ENCODE peak calls at places on chromosome 1, in seven cellular contexts. Z is IMR-90, P is mesendoderm, U is neuronal stem cell, K is H9, X is H1, H is mesenchymal stem cell. S is an unnamed sample.

GRCh38 chr1:36703526-36704208 is 221.0 kb upstream of the CSF3R start:
- DNase-seq in Z (peak), P (peak), U (peak), K (peak), X (peak), H (peak), S (peak)

GRCh38 chr1:183029591-183030000 is 6.4 kb downstream of the LAMC1 start:
- DNase-seq in Z (peak), P (peak), U (no peak), K (no peak), X (no peak), H (peak), S (peak)

GRCh38 chr1:234589854-234590620 is 19.9 kb downstream of the IRF2BP2 start:
- DNase-seq in Z (no peak), P (no peak), U (no peak), K (no peak), X (no peak), H (peak), S (no peak)

GRCh38 chr1:40802078-40803075 is 18.8 kb downstream of the KCNQ4 start:
- DNase-seq in Z (peak), P (peak), U (peak), K (peak), X (peak), H (peak), S (peak)

GRCh38 chr1:203555484-203556046 is 61.6 kb downstream of the OPTC start:
- DNase-seq in Z (no peak), P (no peak), U (no peak), K (no peak), X (no peak), H (no peak), S (no peak)

GRCh38 chr1:201443747-201444146 is 22.2 kb upstream of the TNNI1 start:
- DNase-seq in Z (no peak), P (no peak), U (no peak), K (peak), X (no peak), H (no peak), S (no peak)

GRCh38 chr1:221829327-221830011 is 87.6 kb upstream of the DUSP10 start:
- DNase-seq in Z (peak), P (no peak), U (no peak), K (no peak), X (no peak), H (peak), S (peak)

GRCh38 chr1:168085401-168085872 is 51.3 kb downstream of the GPR161 start:
- DNase-seq in Z (no peak), P (no peak), U (no peak), K (no peak), X (no peak), H (no peak), S (peak)

GRCh38 chr1:172790245-172790644 is 131.3 kb downstream of the FASLG start:
- DNase-seq in Z (peak), P (peak), U (no peak), K (no peak), X (no peak), H (no peak), S (peak)

GRCh38 chr1:161001537-161001936 is 19.4 kb downstream of the F11R start:
- DNase-seq in Z (no peak), P (no peak), U (no peak), K (no peak), X (no peak), H (no peak), S (no peak)

DNA sequence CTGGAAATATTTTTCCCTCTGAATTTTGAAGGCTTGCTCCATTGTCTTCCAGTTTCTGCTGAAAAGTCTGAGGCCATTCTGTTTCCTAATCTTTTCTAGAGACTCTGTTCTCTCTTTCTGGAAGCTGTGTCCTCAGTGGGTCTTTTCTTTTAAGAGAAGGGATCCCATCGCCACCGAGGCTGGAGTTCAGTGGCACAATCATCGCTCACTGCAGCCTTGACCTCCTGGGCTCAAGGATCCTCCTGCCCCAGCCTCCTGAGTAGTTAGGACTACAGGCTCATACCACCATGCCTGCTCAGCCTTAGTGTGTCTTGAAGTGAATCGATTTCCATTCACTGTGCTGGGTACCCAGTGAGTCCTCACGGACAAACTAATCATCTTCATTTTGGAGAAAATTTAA is 9.6 kb upstream of the LRP8 start:
- DNase-seq in Z (no peak), P (no peak), U (no peak), K (peak), X (no peak), H (no peak), S (no peak)
- H4K8ac ChIP-seq in Z (no peak), P (no peak), U (no peak), K (no peak), X (no peak), H (no peak), S (no peak)

GRCh38 chr1:108865316-108865910 is 8.5 kb upstream of the AKNAD1 start:
- DNase-seq in Z (no peak), P (no peak), U (no peak), K (no peak), X (no peak), H (no peak), S (peak)
- H4K8ac ChIP-seq in Z (no peak), P (no peak), U (no peak), K (no peak), X (no peak), H (no peak), S (peak)

GRCh38 chr1:29856663-29857224 is 620.4 kb downstream of the PTPRU start:
- DNase-seq in Z (no peak), P (no peak), U (no peak), K (no peak), X (no peak), H (no peak), S (no peak)

GRCh38 chr1:29860681-29861080 is 624.4 kb downstream of the PTPRU start:
- DNase-seq in Z (no peak), P (no peak), U (no peak), K (no peak), X (no peak), H (no peak), S (no peak)

GRCh38 chr1:29861446-29861845 is 625.1 kb downstream of the PTPRU start:
- DNase-seq in Z (no peak), P (no peak), U (no peak), K (no peak), X (no peak), H (no peak), S (no peak)

GRCh38 chr1:29858646-29859045 is 622.3 kb downstream of the PTPRU start:
- DNase-seq in Z (no peak), P (no peak), U (no peak), K (no peak), X (no peak), H (no peak), S (no peak)

DNA sequence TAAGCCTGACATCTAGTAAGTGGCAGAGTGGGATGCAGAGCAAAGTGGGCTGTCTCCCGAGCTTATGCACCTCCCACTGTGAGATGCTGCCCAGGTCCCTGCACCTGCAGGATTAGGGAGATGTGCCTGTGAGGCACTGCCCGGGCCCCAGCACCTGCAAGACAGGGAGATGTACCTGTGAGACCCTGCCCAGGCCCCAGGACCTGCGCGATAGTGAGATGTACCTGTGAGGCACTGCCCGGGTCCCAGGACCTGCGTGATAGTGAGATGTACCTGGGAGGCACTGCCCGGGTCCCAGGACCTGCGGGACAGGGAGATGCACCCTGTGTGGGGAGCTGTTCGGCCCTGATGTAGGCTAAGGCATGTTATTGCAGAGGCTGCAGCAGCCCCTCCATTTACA is 622.8 kb downstream of the PTPRU start:
- DNase-seq in Z (no peak), P (no peak), U (no peak), K (no peak), X (no peak), H (no peak), S (no peak)
- H4K8ac ChIP-seq in Z (no peak), P (no peak), U (no peak), K (no peak), X (no peak), H (no peak), S (no peak)

GRCh38 chr1:23422313-23422877 is 2.2 kb downstream of the TCEA3 start:
- DNase-seq in Z (peak), P (no peak), U (no peak), K (no peak), X (no peak), H (peak), S (no peak)
- H4K8ac ChIP-seq in Z (peak), P (no peak), U (no peak), K (no peak), X (no peak), H (peak), S (no peak)

DNA sequence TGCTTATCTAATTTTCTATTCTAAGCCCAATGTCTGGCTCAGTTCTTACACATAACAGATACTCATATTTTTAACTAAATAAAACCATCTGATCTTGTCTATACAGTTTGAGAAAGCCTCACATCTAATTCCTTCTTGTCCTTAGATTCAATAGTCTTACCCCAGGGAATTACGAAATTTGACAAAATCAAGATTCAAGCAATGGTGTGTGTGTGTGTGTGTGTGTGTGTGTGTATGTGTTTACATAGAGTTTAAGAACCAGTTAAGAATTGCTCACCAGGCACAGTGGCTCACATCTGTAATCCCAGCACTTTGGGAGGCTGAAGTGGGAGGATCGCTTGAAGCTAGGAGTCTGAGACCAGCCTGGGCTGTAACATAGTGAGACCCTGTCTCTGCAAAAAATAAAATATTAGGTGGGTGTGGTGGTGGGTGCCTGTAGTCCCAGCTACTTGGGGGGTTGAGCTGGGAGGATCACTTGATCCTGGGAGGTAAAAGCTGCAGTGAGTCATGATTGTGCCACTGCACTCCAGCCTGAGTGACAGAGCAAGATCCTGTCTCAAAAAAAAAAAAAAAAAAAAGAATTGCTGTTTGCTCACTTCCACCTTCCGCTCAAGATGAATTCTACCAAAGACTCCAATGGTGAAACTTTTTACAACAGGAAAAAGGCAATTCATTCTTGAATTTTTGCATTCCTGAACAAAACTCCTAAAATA is 6.2 kb downstream of the WDR64 start:
- DNase-seq in Z (no peak), P (no peak), U (no peak), K (no peak), X (no peak), H (peak), S (no peak)
- H4K8ac ChIP-seq in Z (no peak), P (no peak), U (no peak), K (no peak), X (no peak), H (no peak), S (no peak)

GRCh38 chr1:223473576-223474344 is 80.5 kb downstream of the CCDC185 start:
- DNase-seq in Z (no peak), P (no peak), U (no peak), K (no peak), X (no peak), H (no peak), S (peak)

GRCh38 chr1:223466156-223466555 is 72.9 kb downstream of the CCDC185 start:
- DNase-seq in Z (no peak), P (no peak), U (no peak), K (no peak), X (no peak), H (no peak), S (no peak)

GRCh38 chr1:223472057-223472456 is 78.8 kb downstream of the CCDC185 start:
- DNase-seq in Z (no peak), P (no peak), U (no peak), K (no peak), X (no peak), H (no peak), S (no peak)

GRCh38 chr1:223474804-223475203 is 81.6 kb downstream of the CCDC185 start:
- DNase-seq in Z (no peak), P (no peak), U (no peak), K (no peak), X (no peak), H (no peak), S (no peak)

GRCh38 chr1:223471566-223471965 is 78.4 kb downstream of the CCDC185 start:
- DNase-seq in Z (no peak), P (no peak), U (no peak), K (no peak), X (no peak), H (no peak), S (no peak)
- H4K8ac ChIP-seq in Z (no peak), P (no peak), U (no peak), K (no peak), X (no peak), H (no peak), S (no peak)

DNA sequence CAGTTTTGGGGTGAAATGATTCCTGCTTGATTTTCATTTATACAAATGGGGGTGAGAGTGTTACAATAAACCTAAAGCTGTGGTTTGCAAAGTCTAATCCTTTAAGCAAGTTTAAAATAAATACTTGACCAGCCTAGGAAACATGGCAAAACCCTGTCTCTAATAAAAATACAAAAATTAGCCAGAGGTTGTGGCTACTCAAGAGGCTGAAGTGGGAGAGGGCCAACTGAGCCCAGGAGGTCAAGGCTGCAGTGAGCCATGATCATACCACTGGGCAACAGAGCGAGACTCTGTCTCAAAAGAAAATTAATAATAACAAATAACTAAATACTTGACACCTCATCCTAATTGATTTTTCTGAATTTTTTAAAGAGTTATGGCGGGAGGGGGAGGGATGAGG is 110.8 kb downstream of the EIF4G3 start:
- DNase-seq in Z (no peak), P (no peak), U (no peak), K (no peak), X (no peak), H (no peak), S (no peak)
- H4K8ac ChIP-seq in Z (no peak), P (no peak), U (no peak), K (no peak), X (no peak), H (no peak), S (no peak)